ENCODE peak calls at places on chromosomes 4 and X, in five cellular contexts. One of them, this sample, is unnamed.

GRCh38 chr4:125104616-125105015 is 210.1 kb upstream of the FAT4 start:
- DNase-seq in tibial nerve: no peak
- DNase-seq in Peyer's patch: no peak
- DNase-seq in transverse colon: no peak
- DNase-seq in cardiac fibroblast: peak; percentile 36
- DNase-seq in this sample: no peak

GRCh38 chrX:134658421-134658896 is at the start of gene PLAC1:
- DNase-seq in Peyer's patch: no peak
- DNase-seq in transverse colon: no peak
- DNase-seq in tibial nerve: no peak
- DNase-seq in cardiac fibroblast: no peak
- DNase-seq in this sample: no peak

GRCh38 chr4:18020671-18021469 is 685 bp downstream of the LCORL start:
- DNase-seq in tibial nerve: peak; percentile 33
- DNase-seq in Peyer's patch: peak; percentile 62
- DNase-seq in cardiac fibroblast: peak; percentile 85
- DNase-seq in transverse colon: peak; percentile 70
- DNase-seq in this sample: peak; percentile 50

GRCh38 chrX:11629593-11630211 is 36.0 kb downstream of the ARHGAP6 start:
- DNase-seq in cardiac fibroblast: peak; percentile 83
- DNase-seq in transverse colon: no peak
- DNase-seq in Peyer's patch: no peak
- DNase-seq in tibial nerve: peak; percentile 11
- DNase-seq in this sample: peak; percentile 8

GRCh38 chr4:163948920-163949455 is 454.5 kb downstream of the TMA16 start:
- DNase-seq in tibial nerve: no peak
- DNase-seq in Peyer's patch: no peak
- DNase-seq in cardiac fibroblast: no peak
- DNase-seq in transverse colon: no peak
- DNase-seq in this sample: no peak

GRCh38 chr4:178632415-178632814 is 1190.2 kb upstream of the AGA start:
- DNase-seq in tibial nerve: no peak
- DNase-seq in cardiac fibroblast: no peak
- DNase-seq in Peyer's patch: no peak
- DNase-seq in transverse colon: no peak
- DNase-seq in this sample: no peak

GRCh38 chrX:22634751-22635150 is 362.0 kb downstream of the CBLL2 start:
- DNase-seq in cardiac fibroblast: peak; percentile 9
- DNase-seq in Peyer's patch: no peak
- DNase-seq in transverse colon: no peak
- DNase-seq in tibial nerve: no peak
- DNase-seq in this sample: no peak

GRCh38 chr4:60729194-60729593 is 470.9 kb upstream of the ADGRL3 start:
- DNase-seq in Peyer's patch: no peak
- DNase-seq in cardiac fibroblast: peak; percentile 43
- DNase-seq in tibial nerve: no peak
- DNase-seq in transverse colon: no peak
- DNase-seq in this sample: no peak

GRCh38 chrX:87813566-87813965 is 296.0 kb downstream of the KLHL4 start:
- DNase-seq in cardiac fibroblast: peak; percentile 0
- DNase-seq in Peyer's patch: no peak
- DNase-seq in tibial nerve: no peak
- DNase-seq in transverse colon: no peak
- DNase-seq in this sample: no peak

GRCh38 chr4:165368567-165368966 is 10.2 kb upstream of the CPE start:
- DNase-seq in Peyer's patch: no peak
- DNase-seq in tibial nerve: no peak
- DNase-seq in cardiac fibroblast: no peak
- DNase-seq in transverse colon: no peak
- DNase-seq in this sample: no peak

GRCh38 chrX:153771261-153771681 is 7.2 kb downstream of the PLXNB3 start:
- DNase-seq in cardiac fibroblast: no peak
- DNase-seq in transverse colon: no peak
- DNase-seq in tibial nerve: no peak
- DNase-seq in Peyer's patch: no peak
- DNase-seq in this sample: no peak

GRCh38 chr4:76694056-76694455 is 203.9 kb downstream of the SOWAHB start:
- DNase-seq in cardiac fibroblast: no peak
- DNase-seq in tibial nerve: no peak
- DNase-seq in Peyer's patch: no peak
- DNase-seq in transverse colon: no peak
- DNase-seq in this sample: no peak

GRCh38 chrX:44105228-44105913 is 132.2 kb upstream of the NDP start:
- DNase-seq in tibial nerve: no peak
- DNase-seq in transverse colon: no peak
- DNase-seq in cardiac fibroblast: no peak
- DNase-seq in Peyer's patch: no peak
- DNase-seq in this sample: no peak

GRCh38 chr4:84875636-84876371 is 90.7 kb downstream of the WDFY3 start:
- DNase-seq in cardiac fibroblast: peak; percentile 51
- DNase-seq in transverse colon: no peak
- DNase-seq in tibial nerve: no peak
- DNase-seq in Peyer's patch: no peak
- DNase-seq in this sample: no peak

GRCh38 chr4:2091990-2092652 is 33.0 kb downstream of the NAT8L start:
- DNase-seq in transverse colon: no peak
- DNase-seq in tibial nerve: no peak
- DNase-seq in cardiac fibroblast: no peak
- DNase-seq in Peyer's patch: no peak
- DNase-seq in this sample: no peak

GRCh38 chrX:78619829-78620228 is 39.3 kb downstream of the RTL3 start:
- DNase-seq in Peyer's patch: no peak
- DNase-seq in cardiac fibroblast: peak; percentile 36
- DNase-seq in tibial nerve: peak; percentile 7
- DNase-seq in transverse colon: peak; percentile 41
- DNase-seq in this sample: no peak

GRCh38 chr4:158238574-158238973 is 28.3 kb downstream of the TMEM144 start:
- DNase-seq in Peyer's patch: no peak
- DNase-seq in tibial nerve: no peak
- DNase-seq in transverse colon: no peak
- DNase-seq in cardiac fibroblast: no peak
- DNase-seq in this sample: no peak

GRCh38 chr4:126991965-126992364 is 640.8 kb upstream of the INTU start:
- DNase-seq in transverse colon: no peak
- DNase-seq in tibial nerve: no peak
- DNase-seq in Peyer's patch: no peak
- DNase-seq in cardiac fibroblast: no peak
- DNase-seq in this sample: no peak

GRCh38 chr4:159283697-159284492 is 181.0 kb downstream of the RAPGEF2 start:
- DNase-seq in cardiac fibroblast: peak; percentile 90
- DNase-seq in tibial nerve: no peak
- DNase-seq in Peyer's patch: no peak
- DNase-seq in transverse colon: no peak
- DNase-seq in this sample: peak; percentile 59

GRCh38 chr4:142405021-142405991 is 440.8 kb downstream of the INPP4B start:
- DNase-seq in tibial nerve: peak; percentile 39
- DNase-seq in cardiac fibroblast: peak; percentile 83
- DNase-seq in transverse colon: peak; percentile 33
- DNase-seq in Peyer's patch: peak; percentile 39
- DNase-seq in this sample: no peak

GRCh38 chr4:102503301-102503746 is 2.2 kb downstream of the NFKB1 start:
- DNase-seq in Peyer's patch: no peak
- DNase-seq in tibial nerve: no peak
- DNase-seq in cardiac fibroblast: no peak
- DNase-seq in transverse colon: no peak
- DNase-seq in this sample: no peak

GRCh38 chrX:120452131-120452530 is 17.0 kb downstream of the LAMP2 start:
- DNase-seq in transverse colon: no peak
- DNase-seq in tibial nerve: no peak
- DNase-seq in Peyer's patch: no peak
- DNase-seq in cardiac fibroblast: peak; percentile 25
- DNase-seq in this sample: no peak

GRCh38 chrX:120446503-120446902 is 22.6 kb downstream of the LAMP2 start:
- DNase-seq in tibial nerve: no peak
- DNase-seq in cardiac fibroblast: peak; percentile 69
- DNase-seq in Peyer's patch: no peak
- DNase-seq in transverse colon: no peak
- DNase-seq in this sample: no peak

GRCh38 chrX:120453985-120454384 is 15.1 kb downstream of the LAMP2 start:
- DNase-seq in Peyer's patch: no peak
- DNase-seq in cardiac fibroblast: peak; percentile 77
- DNase-seq in transverse colon: no peak
- DNase-seq in tibial nerve: no peak
- DNase-seq in this sample: no peak

GRCh38 chrX:120450163-120450562 is 18.9 kb downstream of the LAMP2 start:
- DNase-seq in Peyer's patch: no peak
- DNase-seq in cardiac fibroblast: no peak
- DNase-seq in tibial nerve: no peak
- DNase-seq in transverse colon: no peak
- DNase-seq in this sample: no peak
- TF ChIP-seq CTCF in Peyer's patch: no peak
- TF ChIP-seq CTCF in cardiac fibroblast: no peak
- TF ChIP-seq CTCF in tibial nerve: no peak
- TF ChIP-seq CTCF in transverse colon: no peak
- TF ChIP-seq CTCF in this sample: peak; percentile 9

GRCh38 chrX:149487292-149487691 is 17.8 kb downstream of the IDS start:
- DNase-seq in cardiac fibroblast: no peak
- DNase-seq in tibial nerve: no peak
- DNase-seq in transverse colon: no peak
- DNase-seq in Peyer's patch: no peak
- DNase-seq in this sample: no peak
- TF ChIP-seq CTCF in cardiac fibroblast: peak; percentile 22
- TF ChIP-seq CTCF in tibial nerve: no peak
- TF ChIP-seq CTCF in transverse colon: no peak
- TF ChIP-seq CTCF in Peyer's patch: no peak
- TF ChIP-seq CTCF in this sample: peak; percentile 15

GRCh38 chrX:16807548-16807947 is 21.3 kb downstream of the TXLNG start:
- DNase-seq in cardiac fibroblast: peak; percentile 43
- DNase-seq in Peyer's patch: no peak
- DNase-seq in tibial nerve: no peak
- DNase-seq in transverse colon: no peak
- DNase-seq in this sample: no peak
- TF ChIP-seq CTCF in cardiac fibroblast: peak; percentile 56
- TF ChIP-seq CTCF in Peyer's patch: peak; percentile 7
- TF ChIP-seq CTCF in tibial nerve: no peak
- TF ChIP-seq CTCF in transverse colon: peak; percentile 27
- TF ChIP-seq CTCF in this sample: no peak

DNA sequence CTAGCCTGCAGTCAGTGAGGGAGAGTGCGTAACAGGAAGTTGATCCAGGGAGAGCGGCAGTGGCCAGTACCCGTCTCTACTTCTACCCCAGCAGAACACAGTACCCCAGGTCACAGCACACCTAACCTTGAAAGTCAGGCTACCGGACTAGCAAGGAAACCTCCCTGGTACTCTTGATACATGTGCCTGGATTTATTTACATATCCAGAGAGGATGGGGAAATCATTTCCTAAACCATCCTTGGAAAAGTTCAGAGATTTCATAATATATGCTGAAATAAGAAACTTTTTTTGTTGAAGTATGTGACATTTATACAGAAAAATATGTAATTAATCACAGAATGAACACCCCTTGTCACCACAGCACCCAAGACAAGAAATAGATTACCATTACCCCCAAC is 24.5 kb downstream of the PRIMPOL start:
- DNase-seq in cardiac fibroblast: no peak
- DNase-seq in Peyer's patch: no peak
- DNase-seq in tibial nerve: no peak
- DNase-seq in transverse colon: no peak
- DNase-seq in this sample: no peak
- TF ChIP-seq CTCF in cardiac fibroblast: no peak
- TF ChIP-seq CTCF in Peyer's patch: no peak
- TF ChIP-seq CTCF in tibial nerve: no peak
- TF ChIP-seq CTCF in transverse colon: no peak
- TF ChIP-seq CTCF in this sample: no peak

GRCh38 chrX:74420194-74421035 is 878 bp upstream of the SLC16A2 start:
- DNase-seq in transverse colon: peak; percentile 57
- DNase-seq in Peyer's patch: no peak
- DNase-seq in cardiac fibroblast: peak; percentile 58
- DNase-seq in tibial nerve: peak; percentile 30
- DNase-seq in this sample: peak; percentile 16

GRCh38 chrX:74421181-74422028 is at the start of gene SLC16A2:
- DNase-seq in Peyer's patch: peak; percentile 31
- DNase-seq in tibial nerve: peak; percentile 60
- DNase-seq in cardiac fibroblast: peak; percentile 72
- DNase-seq in transverse colon: peak; percentile 57
- DNase-seq in this sample: peak; percentile 49

GRCh38 chrX:74423289-74423985 is 2.1 kb downstream of the SLC16A2 start:
- DNase-seq in Peyer's patch: no peak
- DNase-seq in cardiac fibroblast: no peak
- DNase-seq in transverse colon: no peak
- DNase-seq in tibial nerve: no peak
- DNase-seq in this sample: no peak

GRCh38 chrX:74422029-74422352 is 698 bp downstream of the SLC16A2 start:
- DNase-seq in transverse colon: no peak
- DNase-seq in tibial nerve: no peak
- DNase-seq in Peyer's patch: no peak
- DNase-seq in cardiac fibroblast: no peak
- DNase-seq in this sample: no peak

DNA sequence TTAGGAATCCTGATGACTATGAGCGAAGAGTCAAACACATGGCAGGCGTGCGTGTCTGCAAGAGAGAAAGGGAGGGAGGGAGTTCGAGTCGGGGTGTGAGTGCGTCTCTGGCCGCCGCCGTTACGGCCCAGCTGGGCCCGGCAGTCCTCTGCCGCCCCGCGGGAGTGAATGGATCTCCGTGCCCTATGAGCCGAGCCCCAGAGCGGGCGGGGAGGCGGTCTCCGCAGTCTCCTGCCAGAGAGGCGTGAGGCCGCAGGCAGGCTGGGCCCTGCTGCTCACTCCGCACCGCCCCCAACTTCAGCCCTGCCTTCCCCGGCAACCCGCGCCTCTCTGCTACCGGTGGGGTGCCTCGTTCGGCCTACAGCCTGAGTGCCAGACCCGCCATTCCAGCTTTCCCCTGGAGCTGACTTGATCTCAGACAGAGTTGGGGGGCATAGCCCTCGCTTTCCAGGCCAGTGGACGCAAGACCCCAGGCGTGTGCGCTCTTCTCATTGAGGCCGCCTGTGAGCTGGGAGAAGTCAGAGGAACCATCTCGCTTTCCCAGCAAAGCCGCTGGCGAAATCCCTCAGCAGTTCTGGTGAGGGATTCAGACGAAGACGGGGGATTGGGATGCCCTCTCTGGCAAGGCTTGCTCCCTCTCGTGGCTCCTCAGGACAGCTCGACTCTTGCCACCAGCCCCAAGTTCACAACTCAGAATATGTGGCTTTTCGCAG is 1.4 kb downstream of the SLC16A2 start:
- DNase-seq in tibial nerve: no peak
- DNase-seq in Peyer's patch: no peak
- DNase-seq in transverse colon: peak; percentile 35
- DNase-seq in cardiac fibroblast: peak; percentile 48
- DNase-seq in this sample: peak; percentile 37
- TF ChIP-seq CTCF in tibial nerve: no peak
- TF ChIP-seq CTCF in Peyer's patch: no peak
- TF ChIP-seq CTCF in transverse colon: no peak
- TF ChIP-seq CTCF in cardiac fibroblast: no peak
- TF ChIP-seq CTCF in this sample: peak; percentile 36

DNA sequence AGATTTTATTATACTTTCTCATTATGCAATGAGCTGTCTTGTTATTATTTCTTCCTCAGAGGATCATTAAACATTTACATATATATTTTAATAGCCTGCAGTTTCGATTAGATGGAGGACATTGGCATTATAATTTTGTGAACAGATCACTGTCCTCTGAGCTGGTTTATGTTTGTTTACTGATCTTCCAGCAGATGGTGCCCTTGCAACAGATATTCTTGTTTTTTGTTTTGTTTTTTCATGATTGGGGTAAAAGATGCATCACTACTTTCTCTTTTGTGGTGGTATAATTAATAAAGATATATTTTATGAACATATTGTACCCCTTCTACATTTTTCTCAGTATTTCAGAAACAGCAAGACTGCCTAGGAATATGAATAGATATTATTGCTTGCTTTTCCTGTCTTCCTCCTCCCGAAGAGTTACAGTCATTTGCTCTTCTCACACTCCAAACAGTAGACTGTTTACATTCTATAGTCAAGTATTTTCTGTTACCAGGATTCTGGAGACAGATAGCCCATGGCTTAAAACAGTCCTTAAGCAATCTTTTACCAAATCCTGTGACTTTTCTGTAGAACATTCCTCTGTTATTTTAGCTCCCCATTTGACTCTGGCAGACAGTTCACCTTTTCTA is 905.2 kb downstream of the TRAM1L1 start:
- DNase-seq in transverse colon: no peak
- DNase-seq in cardiac fibroblast: peak; percentile 3
- DNase-seq in tibial nerve: no peak
- DNase-seq in Peyer's patch: no peak
- DNase-seq in this sample: no peak
- TF ChIP-seq CTCF in transverse colon: no peak
- TF ChIP-seq CTCF in cardiac fibroblast: peak; percentile 17
- TF ChIP-seq CTCF in tibial nerve: peak; percentile 19
- TF ChIP-seq CTCF in Peyer's patch: peak; percentile 15
- TF ChIP-seq CTCF in this sample: no peak

This sample was measured in AG04450.